ENCODE peak calls at places on chromosomes 6 and 20, in nine cellular contexts. V is cardiac muscle cell; E is testis; W is fibroblast of lung; O is IMR-90; F is brain microvascular endothelial cell; U is ovary; G is breast epithelium; K is CD8-positive, alpha-beta T cell. D is an unnamed sample.
A peak's percentile ranks its signal among the peaks of the same experiment; 100 is the strongest.

GRCh38 chr6:127952176-127952575 is 51.3 kb upstream of the THEMIS start:
- DNase-seq in G (no peak), W (no peak), F (no peak), U (no peak), V (no peak), E (no peak), O (no peak), K (no peak), D (no peak)

GRCh38 chr6:108616544-108616943 is 55.8 kb downstream of the FOXO3 start:
- DNase-seq in G (no peak), O (peak; percentile 31), K (no peak), U (no peak), F (no peak), W (peak; percentile 79), V (peak; percentile 63), E (no peak), D (no peak)

GRCh38 chr20:43190332-43190953 is 737 bp upstream of the PTPRT start:
- DNase-seq in O (no peak), E (no peak), K (no peak), U (no peak), W (no peak), V (no peak), F (no peak), G (no peak), D (no peak)

GRCh38 chr6:16355699-16356481 is 117.5 kb downstream of the GMPR start:
- DNase-seq in U (no peak), V (peak; percentile 42), F (no peak), W (peak; percentile 62), O (no peak), E (no peak), G (no peak), K (no peak), D (no peak)

GRCh38 chr6:157548635-157549467 is 167.9 kb downstream of the ZDHHC14 start:
- DNase-seq in O (no peak), V (no peak), U (no peak), E (no peak), W (no peak), G (no peak), F (no peak), K (no peak), D (no peak)

GRCh38 chr20:11922561-11922960 is 4.9 kb downstream of the BTBD3 start:
- DNase-seq in G (no peak), K (no peak), W (no peak), F (no peak), E (no peak), V (no peak), U (no peak), O (no peak), D (no peak)

GRCh38 chr20:57655812-57656161 is 35.6 kb upstream of the ZBP1 start:
- DNase-seq in K (no peak), O (no peak), V (no peak), U (no peak), W (no peak), G (no peak), F (no peak), E (no peak), D (no peak)

GRCh38 chr6:14258695-14259655 is 141.4 kb downstream of the CD83 start:
- DNase-seq in K (no peak), G (no peak), F (no peak), U (no peak), E (no peak), V (no peak), W (no peak), O (peak; percentile 3), D (no peak)

GRCh38 chr6:126905917-126906316 is 212.6 kb upstream of the RSPO3 start:
- DNase-seq in E (peak; percentile 21), G (no peak), V (peak; percentile 7), O (no peak), K (no peak), F (peak; percentile 36), W (no peak), U (no peak), D (no peak)

GRCh38 chr6:116596815-116597214 is 19.5 kb upstream of the RSPH4A start:
- DNase-seq in K (no peak), G (no peak), F (peak; percentile 11), U (no peak), O (peak; percentile 42), W (peak; percentile 35), E (no peak), V (peak; percentile 52), D (no peak)

GRCh38 chr6:15588966-15589634 is 73.7 kb downstream of the DTNBP1 start:
- DNase-seq in W (peak; percentile 68), O (peak; percentile 92), U (no peak), V (peak; percentile 31), E (no peak), G (no peak), K (no peak), F (peak; percentile 51), D (peak; percentile 42)

GRCh38 chr20:47266847-47267515 is 89.5 kb downstream of the ZMYND8 start:
- DNase-seq in U (no peak), O (no peak), G (no peak), F (no peak), E (no peak), V (no peak), W (no peak), K (no peak), D (no peak)

GRCh38 chr20:47263080-47263479 is 93.4 kb downstream of the ZMYND8 start:
- DNase-seq in O (no peak), V (no peak), K (no peak), E (no peak), W (no peak), G (no peak), F (no peak), U (no peak), D (no peak)

GRCh38 chr20:47263502-47264084 is 92.9 kb downstream of the ZMYND8 start:
- DNase-seq in V (no peak), F (no peak), W (no peak), O (no peak), E (no peak), K (no peak), U (no peak), G (no peak), D (no peak)

GRCh38 chr20:47265984-47266383 is 90.5 kb downstream of the ZMYND8 start:
- DNase-seq in E (no peak), W (no peak), G (no peak), U (no peak), V (no peak), F (no peak), K (no peak), O (no peak), D (no peak)

GRCh38 chr20:47265214-47265613 is 91.3 kb downstream of the ZMYND8 start:
- DNase-seq in K (no peak), G (no peak), W (no peak), O (no peak), F (no peak), V (no peak), E (no peak), U (no peak), D (no peak)
- H3K36me3 ChIP-seq in K (peaks cover 10% of the 10 kb centered on the region), G (no peaks in the 10 kb centered on the region), W (peaks cover 6% of the 10 kb centered on the region), O (peaks cover 31% of the 10 kb centered on the region), F (peaks cover 61% of the 10 kb centered on the region), V (peaks cover 18% of the 10 kb centered on the region), E (no peaks in the 10 kb centered on the region), U (no peaks in the 10 kb centered on the region), D (peaks cover 7% of the 10 kb centered on the region)

GRCh38 chr6:66307490-66307889 is 600.5 kb upstream of the EYS start:
- DNase-seq in E (no peak), G (no peak), W (peak; percentile 46), O (no peak), F (no peak), K (no peak), V (no peak), U (no peak), D (no peak)
- H3K4me3 ChIP-seq in E (no peak overlapping the region), G (no peak overlapping the region), W (no peak overlapping the region), O (no peak overlapping the region), F (no peak overlapping the region), K (no peak overlapping the region), V (no peak overlapping the region), U (no peak overlapping the region), D (no peak overlapping the region)

GRCh38 chr6:63306446-63306845 is 13.3 kb downstream of the LGSN start:
- DNase-seq in U (no peak), F (no peak), W (no peak), E (no peak), K (no peak), G (no peak), O (no peak), V (no peak), D (no peak)

GRCh38 chr6:63305278-63305677 is 14.5 kb downstream of the LGSN start:
- DNase-seq in E (no peak), K (no peak), O (peak; percentile 3), U (no peak), G (no peak), W (peak; percentile 1), F (no peak), V (no peak), D (no peak)

DNA sequence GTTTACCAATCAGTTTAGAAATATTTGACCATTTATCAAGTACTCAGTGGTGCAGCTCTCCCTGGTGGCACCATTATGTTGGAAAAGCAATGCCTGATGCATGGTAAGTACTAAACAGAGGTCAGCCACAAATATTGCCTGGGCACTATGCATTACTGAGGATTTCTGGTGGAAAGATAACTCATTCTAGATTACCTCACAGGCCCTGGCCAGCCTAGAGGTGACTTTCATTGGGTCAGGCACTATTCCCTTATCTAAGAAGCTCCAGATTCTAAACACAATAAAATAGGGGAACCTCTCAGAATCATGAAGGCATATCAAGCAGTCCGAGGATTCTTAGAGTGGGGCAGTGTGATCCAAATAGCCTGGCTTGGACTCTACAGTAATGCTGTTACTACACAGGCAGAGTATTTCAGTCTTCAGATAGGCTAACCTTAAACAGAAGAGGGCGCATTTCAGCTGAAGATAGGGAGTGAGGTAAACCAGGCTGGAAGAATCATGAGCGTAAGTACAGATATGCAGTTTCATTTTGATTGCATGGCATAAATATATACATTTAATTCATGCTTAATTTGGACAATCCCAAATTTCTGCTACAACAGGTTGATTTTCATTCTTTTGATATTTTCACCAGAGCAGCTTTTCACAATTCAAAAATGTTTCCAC is 12.1 kb downstream of the LGSN start:
- DNase-seq in O (peak; percentile 64), G (no peak), U (no peak), F (peak; percentile 39), E (no peak), K (no peak), W (peak; percentile 64), V (peak; percentile 67), D (no peak)
- TF ChIP-seq CTCF in O (peak; percentile 63), G (no peak), U (no peak), F (peak; percentile 60), E (no peak), K (no peak), W (peak; percentile 55), V (peak; percentile 58), D (peak; percentile 54)

GRCh38 chr6:165577556-165577955 is 85.5 kb downstream of the PDE10A start:
- DNase-seq in V (no peak), O (no peak), F (no peak), U (no peak), K (no peak), W (no peak), G (no peak), E (no peak), D (no peak)

GRCh38 chr6:165580139-165580538 is 82.9 kb downstream of the PDE10A start:
- DNase-seq in K (no peak), G (no peak), W (peak; percentile 11), F (no peak), V (peak; percentile 54), U (no peak), E (no peak), O (peak; percentile 84), D (no peak)

GRCh38 chr6:165574770-165575549 is 88.1 kb downstream of the PDE10A start:
- DNase-seq in F (no peak), G (no peak), E (no peak), V (peak; percentile 18), U (no peak), O (peak; percentile 51), K (no peak), W (no peak), D (no peak)

GRCh38 chr6:165581678-165582077 is 81.4 kb downstream of the PDE10A start:
- DNase-seq in O (no peak), U (no peak), E (no peak), K (no peak), V (no peak), G (no peak), W (no peak), F (no peak), D (no peak)

GRCh38 chr6:165579151-165579550 is 83.9 kb downstream of the PDE10A start:
- DNase-seq in W (no peak), V (no peak), K (no peak), E (no peak), O (no peak), G (no peak), U (no peak), F (no peak), D (no peak)
- H3K36me3 ChIP-seq in W (no peaks in the 10 kb centered on the region), V (no peaks in the 10 kb centered on the region), K (no peaks in the 10 kb centered on the region), E (no peaks in the 10 kb centered on the region), O (no peaks in the 10 kb centered on the region), G (no peaks in the 10 kb centered on the region), U (no peaks in the 10 kb centered on the region), F (no peaks in the 10 kb centered on the region), D (no peaks in the 10 kb centered on the region)

D was measured in BJ.